ENCODE peak calls at places on chromosomes 7 and 10, in six cellular contexts. One of them, this sample, is unnamed.

GRCh38 chr7:109476409-109476808 is 906.7 kb downstream of the DNAJB9 start:
- DNase-seq in GM03348: no peak
- DNase-seq in memory B cell: no peak
- DNase-seq in hippocampal formation: no peak
- DNase-seq in activated T-cell treated with anti-CD3 and anti-CD28 coated beads for 24 hours: no peak
- DNase-seq in activated naive CD4-positive, alpha-beta T cell: no peak
- DNase-seq in this sample: no peak

GRCh38 chr7:144134116-144134515 is 11.1 kb downstream of the OR2A14 start:
- DNase-seq in GM03348: no peak
- DNase-seq in memory B cell: no peak
- DNase-seq in hippocampal formation: no peak
- DNase-seq in activated T-cell treated with anti-CD3 and anti-CD28 coated beads for 24 hours: no peak
- DNase-seq in activated naive CD4-positive, alpha-beta T cell: no peak
- DNase-seq in this sample: no peak

GRCh38 chr7:30911561-30911969 is at the start of gene AQP1:
- DNase-seq in GM03348: no peak
- DNase-seq in memory B cell: no peak
- DNase-seq in hippocampal formation: peak
- DNase-seq in activated T-cell treated with anti-CD3 and anti-CD28 coated beads for 24 hours: no peak
- DNase-seq in activated naive CD4-positive, alpha-beta T cell: no peak
- DNase-seq in this sample: no peak

GRCh38 chr10:99938563-99938962 is 71.2 kb downstream of the DNMBP start:
- DNase-seq in GM03348: no peak
- DNase-seq in memory B cell: no peak
- DNase-seq in hippocampal formation: no peak
- DNase-seq in activated T-cell treated with anti-CD3 and anti-CD28 coated beads for 24 hours: no peak
- DNase-seq in activated naive CD4-positive, alpha-beta T cell: no peak
- DNase-seq in this sample: no peak

GRCh38 chr7:151251926-151252835 is 3.7 kb upstream of the SMARCD3 start:
- DNase-seq in GM03348: peak
- DNase-seq in memory B cell: no peak
- DNase-seq in hippocampal formation: no peak
- DNase-seq in activated T-cell treated with anti-CD3 and anti-CD28 coated beads for 24 hours: no peak
- DNase-seq in activated naive CD4-positive, alpha-beta T cell: no peak
- DNase-seq in this sample: no peak

GRCh38 chr7:143380264-143380645 is 890 bp upstream of the ZYX start:
- DNase-seq in GM03348: peak
- DNase-seq in memory B cell: peak
- DNase-seq in hippocampal formation: peak
- DNase-seq in activated T-cell treated with anti-CD3 and anti-CD28 coated beads for 24 hours: peak
- DNase-seq in activated naive CD4-positive, alpha-beta T cell: peak
- DNase-seq in this sample: peak

GRCh38 chr7:120825152-120825551 is 32.8 kb downstream of the TSPAN12 start:
- DNase-seq in GM03348: no peak
- DNase-seq in memory B cell: no peak
- DNase-seq in hippocampal formation: no peak
- DNase-seq in activated T-cell treated with anti-CD3 and anti-CD28 coated beads for 24 hours: no peak
- DNase-seq in activated naive CD4-positive, alpha-beta T cell: no peak
- DNase-seq in this sample: no peak

GRCh38 chr7:100513212-100513611 is 25.8 kb upstream of the AGFG2 start:
- DNase-seq in GM03348: no peak
- DNase-seq in memory B cell: no peak
- DNase-seq in hippocampal formation: no peak
- DNase-seq in activated T-cell treated with anti-CD3 and anti-CD28 coated beads for 24 hours: no peak
- DNase-seq in activated naive CD4-positive, alpha-beta T cell: no peak
- DNase-seq in this sample: no peak

GRCh38 chr10:96049340-96049739 is 6.0 kb downstream of the CCNJ start:
- DNase-seq in GM03348: no peak
- DNase-seq in memory B cell: no peak
- DNase-seq in hippocampal formation: no peak
- DNase-seq in activated T-cell treated with anti-CD3 and anti-CD28 coated beads for 24 hours: no peak
- DNase-seq in activated naive CD4-positive, alpha-beta T cell: no peak
- DNase-seq in this sample: no peak

GRCh38 chr7:44065431-44066110 is at the start of gene PGAM2:
- DNase-seq in GM03348: peak
- DNase-seq in memory B cell: no peak
- DNase-seq in hippocampal formation: peak
- DNase-seq in activated T-cell treated with anti-CD3 and anti-CD28 coated beads for 24 hours: no peak
- DNase-seq in activated naive CD4-positive, alpha-beta T cell: no peak
- DNase-seq in this sample: no peak

GRCh38 chr7:22630069-22630468 is 96.9 kb upstream of the IL6 start:
- DNase-seq in GM03348: no peak
- DNase-seq in memory B cell: no peak
- DNase-seq in hippocampal formation: no peak
- DNase-seq in activated T-cell treated with anti-CD3 and anti-CD28 coated beads for 24 hours: no peak
- DNase-seq in activated naive CD4-positive, alpha-beta T cell: no peak
- DNase-seq in this sample: no peak

GRCh38 chr10:98224509-98224908 is 43.5 kb downstream of the LOXL4 start:
- DNase-seq in GM03348: peak
- DNase-seq in memory B cell: no peak
- DNase-seq in hippocampal formation: no peak
- DNase-seq in activated T-cell treated with anti-CD3 and anti-CD28 coated beads for 24 hours: no peak
- DNase-seq in activated naive CD4-positive, alpha-beta T cell: no peak
- DNase-seq in this sample: no peak

GRCh38 chr10:123790132-123790885 is 101.3 kb downstream of the CPXM2 start:
- DNase-seq in GM03348: no peak
- DNase-seq in memory B cell: no peak
- DNase-seq in hippocampal formation: no peak
- DNase-seq in activated T-cell treated with anti-CD3 and anti-CD28 coated beads for 24 hours: no peak
- DNase-seq in activated naive CD4-positive, alpha-beta T cell: no peak
- DNase-seq in this sample: no peak